ENCODE peak calls at places on chromosomes 12 and 14, in nine cellular contexts. I is smooth muscle cell of the brain vasculature; W is DND-41; R is MCF 10A; G is effector memory CD8-positive, alpha-beta T cell; S is stimulated activated CD4-positive, alpha-beta T cell treated with anti-CD3 and anti-CD28 coated beads, Interleukin-2, amount 100 ng/mL, for 24 hours; Y is NCI-H2081; P is activated T-cell treated with anti-CD3 and anti-CD28 coated beads, Interleukin-2, amount 50 U/mL, for 4 hours; H is AG20443. F is an unnamed sample.

GRCh38 chr14:65832431-65833253 is 420.1 kb downstream of the FUT8 start:
- DNase-seq in I (no peak), W (peak; percentile 44), R (no peak), G (no peak), S (no peak), Y (no peak), P (no peak), H (peak; percentile 43), F (no peak)

GRCh38 chr12:63319936-63320633 is 169.1 kb upstream of the AVPR1A start:
- DNase-seq in I (no peak), W (no peak), R (peak; percentile 57), G (no peak), S (no peak), Y (no peak), P (no peak), H (no peak), F (no peak)

GRCh38 chr12:123748661-123749060 is 13.4 kb upstream of the DNAH10 start:
- DNase-seq in I (peak; percentile 39), W (no peak), R (peak; percentile 7), G (no peak), S (no peak), Y (no peak), P (no peak), H (no peak), F (no peak)

GRCh38 chr12:124740691-124741137 is 123.0 kb downstream of the SCARB1 start:
- DNase-seq in I (no peak), W (peak; percentile 44), R (peak; percentile 68), G (no peak), S (peak; percentile 43), Y (no peak), P (peak; percentile 25), H (no peak), F (peak; percentile 65)

GRCh38 chr14:60815371-60815770 is 80.8 kb downstream of the MNAT1 start:
- DNase-seq in I (no peak), W (no peak), R (no peak), G (no peak), S (no peak), Y (no peak), P (no peak), H (no peak), F (no peak)

GRCh38 chr12:51714666-51715065 is 123.6 kb downstream of the SCN8A start:
- DNase-seq in I (no peak), W (no peak), R (no peak), G (no peak), S (no peak), Y (no peak), P (no peak), H (peak; percentile 49), F (no peak)

GRCh38 chr12:130480887-130481286 is 143.2 kb downstream of the PIWIL1 start:
- DNase-seq in I (no peak), W (no peak), R (no peak), G (no peak), S (no peak), Y (no peak), P (no peak), H (no peak), F (no peak)

GRCh38 chr12:30783946-30784345 is 29.2 kb upstream of the CAPRIN2 start:
- DNase-seq in I (no peak), W (no peak), R (no peak), G (no peak), S (no peak), Y (no peak), P (no peak), H (no peak), F (no peak)

GRCh38 chr12:22333186-22333745 is 1.2 kb downstream of the ST8SIA1 start:
- DNase-seq in I (no peak), W (no peak), R (no peak), G (peak; percentile 12), S (no peak), Y (no peak), P (no peak), H (peak; percentile 9), F (no peak)

GRCh38 chr14:59362533-59362932 is 102.6 kb downstream of the GPR135 start:
- DNase-seq in I (no peak), W (no peak), R (no peak), G (no peak), S (no peak), Y (no peak), P (no peak), H (no peak), F (no peak)

GRCh38 chr12:99154264-99154982 is 493.1 kb upstream of the GARIN6 start:
- DNase-seq in I (no peak), W (no peak), R (no peak), G (no peak), S (no peak), Y (no peak), P (no peak), H (no peak), F (no peak)

GRCh38 chr14:64220466-64220865 is 73.7 kb downstream of the ESR2 start:
- DNase-seq in I (no peak), W (no peak), R (no peak), G (no peak), S (no peak), Y (no peak), P (no peak), H (no peak), F (no peak)

GRCh38 chr14:69571879-69572633 is 2.6 kb downstream of the CCDC177 start:
- DNase-seq in I (no peak), W (no peak), R (no peak), G (no peak), S (peak; percentile 42), Y (no peak), P (no peak), H (peak; percentile 52), F (no peak)

GRCh38 chr14:96824283-96824682 is 27.1 kb downstream of the VRK1 start:
- DNase-seq in I (no peak), W (no peak), R (peak; percentile 24), G (no peak), S (no peak), Y (no peak), P (no peak), H (peak; percentile 61), F (no peak)

GRCh38 chr12:125346361-125346760 is 281.1 kb downstream of the AACS start:
- DNase-seq in I (no peak), W (no peak), R (no peak), G (no peak), S (no peak), Y (peak; percentile 10), P (no peak), H (no peak), F (no peak)

GRCh38 chr14:35818346-35819115 is 7.6 kb upstream of the BRMS1L start:
- DNase-seq in I (no peak), W (peak; percentile 41), R (peak; percentile 54), G (peak; percentile 22), S (peak; percentile 10), Y (peak; percentile 33), P (no peak), H (peak; percentile 53), F (peak; percentile 72)

GRCh38 chr14:94522115-94522724 is 13.0 kb upstream of the SERPINA12 start:
- DNase-seq in I (no peak), W (no peak), R (no peak), G (no peak), S (no peak), Y (no peak), P (no peak), H (no peak), F (no peak)

GRCh38 chr14:21454843-21455550 is 926 bp downstream of the CHD8 start:
- DNase-seq in I (no peak), W (no peak), R (no peak), G (no peak), S (no peak), Y (peak; percentile 7), P (no peak), H (peak; percentile 9), F (no peak)

GRCh38 chr12:81181701-81182100 is 103.8 kb downstream of the ACSS3 start:
- DNase-seq in I (no peak), W (no peak), R (no peak), G (no peak), S (no peak), Y (no peak), P (no peak), H (no peak), F (no peak)

GRCh38 chr12:108515916-108516315 is 839 bp downstream of the FICD start:
- DNase-seq in I (no peak), W (peak; percentile 20), R (peak; percentile 9), G (no peak), S (no peak), Y (no peak), P (no peak), H (no peak), F (no peak)

GRCh38 chr12:120842595-120842994 is 61.6 kb downstream of the SPPL3 start:
- DNase-seq in I (no peak), W (no peak), R (no peak), G (no peak), S (no peak), Y (no peak), P (no peak), H (no peak), F (no peak)

GRCh38 chr12:8018666-8019581 is 13.6 kb upstream of the FOXJ2 start:
- DNase-seq in I (no peak), W (peak; percentile 61), R (no peak), G (no peak), S (peak; percentile 28), Y (no peak), P (peak; percentile 6), H (no peak), F (no peak)

GRCh38 chr14:93544212-93544611 is 113.5 kb downstream of the UNC79 start:
- DNase-seq in I (no peak), W (no peak), R (no peak), G (no peak), S (no peak), Y (no peak), P (no peak), H (no peak), F (no peak)

GRCh38 chr12:128813392-128813791 is 10.4 kb downstream of the SLC15A4 start:
- DNase-seq in I (no peak), W (no peak), R (no peak), G (no peak), S (no peak), Y (no peak), P (no peak), H (peak; percentile 66), F (no peak)

GRCh38 chr14:30907659-30908057 is 33.3 kb downstream of the COCH start:
- DNase-seq in I (no peak), W (no peak), R (no peak), G (no peak), S (no peak), Y (no peak), P (no peak), H (no peak), F (no peak)